ENCODE peak calls at places on chromosomes 3 and 15, in four cellular contexts. M, I, W and U are unnamed samples.

GRCh38 chr15:73796266-73796939 is 43.3 kb upstream of the INSYN1 start:
- DNase-seq in M (no peak), I (no peak), W (no peak), U (no peak)

GRCh38 chr15:95565702-95566101 is 764.8 kb upstream of the NR2F2 start:
- DNase-seq in M (no peak), I (no peak), W (no peak), U (no peak)

GRCh38 chr3:71546781-71547180 is 36.7 kb downstream of the FOXP1 start:
- DNase-seq in M (no peak), I (no peak), W (no peak), U (no peak)

GRCh38 chr15:33956397-33956796 is 11.9 kb upstream of the CHRM5 start:
- DNase-seq in M (no peak), I (no peak), W (no peak), U (no peak)

GRCh38 chr3:64417816-64418215 is 192.6 kb upstream of the PRICKLE2 start:
- DNase-seq in M (peak; percentile 33), I (no peak), W (no peak), U (peak; percentile 52)

GRCh38 chr3:47113669-47114365 is 50.1 kb downstream of the SETD2 start:
- DNase-seq in M (peak; percentile 20), I (no peak), W (no peak), U (peak; percentile 23)

GRCh38 chr15:85706779-85707518 is 87.8 kb downstream of the KLHL25 start:
- DNase-seq in M (peak; percentile 90), I (no peak), W (no peak), U (no peak)

GRCh38 chr3:87307805-87308204 is 31.4 kb upstream of the POU1F1 start:
- DNase-seq in M (no peak), I (no peak), W (no peak), U (no peak)

GRCh38 chr15:45690581-45691260 is 55.9 kb downstream of the SQOR start:
- DNase-seq in M (no peak), I (no peak), W (no peak), U (no peak)

GRCh38 chr15:27679621-27680521 is 419.2 kb downstream of the OCA2 start:
- DNase-seq in M (no peak), I (no peak), W (no peak), U (peak; percentile 13)

GRCh38 chr3:28050895-28051294 is 190.5 kb upstream of the CMC1 start:
- DNase-seq in M (no peak), I (peak; percentile 54), W (no peak), U (no peak)

GRCh38 chr3:180947761-180948390 is 35.4 kb downstream of the FXR1 start:
- DNase-seq in M (no peak), I (no peak), W (no peak), U (no peak)

GRCh38 chr3:160810360-160810759 is 54.3 kb downstream of the PPM1L start:
- DNase-seq in M (no peak), I (no peak), W (no peak), U (no peak)

GRCh38 chr3:11690863-11691833 is 47.4 kb upstream of the VGLL4 start:
- DNase-seq in M (no peak), I (peak; percentile 4), W (no peak), U (peak; percentile 16)

GRCh38 chr3:17456036-17456435 is 286.4 kb downstream of the TBC1D5 start:
- DNase-seq in M (no peak), I (no peak), W (no peak), U (no peak)

GRCh38 chr3:160661660-160662059 is 15.3 kb upstream of the ARL14 start:
- DNase-seq in M (no peak), I (no peak), W (no peak), U (peak; percentile 13)

GRCh38 chr15:69874321-69874720 is 223.4 kb downstream of the TLE3 start:
- DNase-seq in M (no peak), I (peak; percentile 13), W (no peak), U (no peak)

GRCh38 chr3:1591327-1592028 is 498.7 kb downstream of the CNTN6 start:
- DNase-seq in M (no peak), I (no peak), W (no peak), U (no peak)

GRCh38 chr3:127677541-127678314 is 5.0 kb downstream of the ABTB1 start:
- DNase-seq in M (no peak), I (no peak), W (no peak), U (no peak)

GRCh38 chr3:141594357-141594756 is 107.5 kb downstream of the RASA2 start:
- DNase-seq in M (no peak), I (no peak), W (no peak), U (no peak)

GRCh38 chr15:77821188-77821958 is 188.7 kb upstream of the LINGO1 start:
- DNase-seq in M (no peak), I (peak; percentile 24), W (peak; percentile 41), U (peak; percentile 61)

GRCh38 chr3:194090716-194091115 is 45.2 kb upstream of the HES1 start:
- DNase-seq in M (no peak), I (no peak), W (no peak), U (no peak)

GRCh38 chr15:77746254-77747174 is 113.8 kb upstream of the LINGO1 start:
- DNase-seq in M (no peak), I (no peak), W (no peak), U (no peak)

GRCh38 chr3:172087198-172087597 is 47.8 kb downstream of the FNDC3B start:
- DNase-seq in M (no peak), I (no peak), W (no peak), U (no peak)

GRCh38 chr3:16658004-16658932 is 53.0 kb upstream of the DAZL start:
- DNase-seq in M (no peak), I (no peak), W (no peak), U (no peak)

GRCh38 chr3:45885979-45886711 is at the start of gene CCR9:
- DNase-seq in M (no peak), I (no peak), W (no peak), U (no peak)

GRCh38 chr15:75928680-75929608 is 25.3 kb downstream of the FBXO22 start:
- DNase-seq in M (no peak), I (peak; percentile 20), W (no peak), U (peak; percentile 36)

GRCh38 chr15:77064539-77065308 is 6.2 kb downstream of the TSPAN3 start:
- DNase-seq in M (no peak), I (no peak), W (no peak), U (no peak)

GRCh38 chr3:153693207-153693606 is 428.0 kb upstream of the ARHGEF26 start:
- DNase-seq in M (no peak), I (no peak), W (no peak), U (no peak)

GRCh38 chr3:132246212-132246611 is 71.0 kb upstream of the ACP3 start:
- DNase-seq in M (no peak), I (no peak), W (no peak), U (no peak)

GRCh38 chr3:132247211-132247610 is 70.0 kb upstream of the ACP3 start:
- DNase-seq in M (no peak), I (no peak), W (no peak), U (no peak)

GRCh38 chr3:132253262-132253878 is 63.8 kb upstream of the ACP3 start:
- DNase-seq in M (no peak), I (peak; percentile 43), W (no peak), U (peak; percentile 46)

GRCh38 chr3:132245547-132245946 is 71.7 kb upstream of the ACP3 start:
- DNase-seq in M (no peak), I (no peak), W (no peak), U (no peak)

DNA sequence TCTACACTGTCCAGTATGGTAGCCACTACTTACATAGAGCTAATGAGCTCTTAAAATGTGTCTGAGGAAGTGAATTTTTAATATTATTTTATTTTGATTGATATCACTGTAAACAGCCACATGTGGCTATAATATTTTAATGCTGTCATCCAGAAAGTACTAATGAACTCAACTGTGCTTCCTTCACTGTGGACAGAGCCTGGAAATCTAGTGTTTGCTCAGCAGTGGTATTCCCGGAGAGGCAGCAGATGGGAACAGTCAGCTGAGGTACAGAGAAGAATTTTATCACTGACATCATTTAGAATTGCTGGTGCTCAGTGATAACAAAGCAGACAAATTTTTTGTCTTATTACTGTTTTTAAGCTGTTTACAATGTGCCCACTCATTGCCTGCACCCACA is 68.7 kb upstream of the ACP3 start:
- DNase-seq in M (no peak), I (no peak), W (no peak), U (no peak)
- H3K4me1 ChIP-seq in M (no peaks in the 10 kb centered on the region), I (no peaks in the 10 kb centered on the region), W (no peaks in the 10 kb centered on the region), U (no peaks in the 10 kb centered on the region)

GRCh38 chr3:62013931-62014330 is 359.4 kb downstream of the FEZF2 start:
- DNase-seq in M (no peak), I (no peak), W (no peak), U (no peak)
- TF ChIP-seq SUZ12 in M (no peak), I (no peak), W (no peak), U (no peak)

DNA sequence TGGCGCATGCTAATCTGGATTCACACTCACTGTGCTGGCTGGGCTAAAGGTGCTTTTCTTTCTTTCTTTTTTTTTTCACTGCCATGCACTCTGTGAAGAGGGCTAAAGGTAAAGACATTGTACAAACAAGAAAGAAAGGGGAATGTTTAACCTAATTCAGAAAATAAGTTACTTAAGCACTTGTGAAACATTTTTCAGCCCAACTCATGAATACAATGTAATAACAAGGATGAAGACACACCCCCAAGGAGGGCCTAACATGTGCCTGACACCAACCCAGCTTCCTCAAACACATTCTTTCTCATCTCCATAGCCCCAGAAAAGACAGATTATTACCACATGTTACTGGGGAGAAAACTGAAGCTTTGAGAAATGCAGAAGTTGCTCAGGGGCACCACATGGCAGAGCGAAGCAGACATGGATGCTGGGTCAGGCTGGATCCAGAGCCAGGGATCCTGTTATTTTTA is 5.7 kb downstream of the STIMATE start:
- DNase-seq in M (no peak), I (peak; percentile 66), W (no peak), U (no peak)
- H3K4me1 ChIP-seq in M (peaks cover 28% of the 10 kb centered on the region), I (peaks cover 57% of the 10 kb centered on the region), W (peaks cover 2% of the 10 kb centered on the region), U (peaks cover 3% of the 10 kb centered on the region)

DNA sequence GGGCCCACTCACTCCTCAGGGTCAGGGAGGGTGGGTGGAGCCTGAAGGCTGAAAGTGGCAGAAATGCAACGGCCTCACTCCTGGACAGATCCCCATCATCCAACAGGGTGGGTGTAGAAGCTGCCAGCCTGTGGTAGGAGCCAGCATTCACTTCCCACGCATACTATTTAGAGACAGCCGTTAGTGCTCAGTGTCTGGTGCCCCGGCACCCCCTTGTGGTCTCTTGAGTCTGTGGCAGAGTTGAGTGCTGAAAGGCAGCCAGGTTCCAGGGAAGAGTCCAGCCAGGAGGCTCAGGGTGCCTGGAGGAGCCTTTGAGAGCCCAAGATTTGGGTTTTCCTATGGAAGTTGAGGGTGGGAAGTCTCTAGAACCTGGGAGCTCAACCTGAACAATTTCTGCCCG is 2.1 kb upstream of the GNAT1 start:
- DNase-seq in M (no peak), I (peak; percentile 78), W (no peak), U (peak; percentile 72)
- TF ChIP-seq SUZ12 in M (no peak), I (no peak), W (no peak), U (no peak)

GRCh38 chr3:37937156-37937555 is 53.4 kb upstream of the VILL start:
- DNase-seq in M (no peak), I (no peak), W (no peak), U (no peak)
- H3K4me1 ChIP-seq in M (no peaks in the 10 kb centered on the region), I (peaks cover 84% of the 10 kb centered on the region), W (no peaks in the 10 kb centered on the region), U (peaks cover 10% of the 10 kb centered on the region)

DNA sequence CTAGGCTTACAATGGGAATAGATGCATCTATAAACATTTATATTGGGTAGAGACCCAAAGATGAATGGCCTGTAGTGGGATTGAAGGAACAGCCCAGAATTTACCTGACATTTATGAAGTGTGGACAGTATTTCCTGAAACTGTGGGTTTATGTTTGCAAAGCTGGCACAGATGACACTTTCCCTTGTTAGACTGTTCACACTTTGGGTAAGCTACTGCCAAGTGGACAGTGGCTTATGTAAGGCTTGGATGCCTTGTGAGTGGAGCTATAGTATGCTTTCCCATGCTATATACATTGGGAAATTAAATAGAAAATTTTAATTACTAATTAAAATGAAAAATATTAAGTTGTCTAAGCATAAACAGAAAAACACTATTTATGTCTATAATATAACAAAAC is 48.5 kb downstream of the STARD9 start:
- DNase-seq in M (no peak), I (no peak), W (no peak), U (no peak)
- TF ChIP-seq SUZ12 in M (no peak), I (no peak), W (no peak), U (no peak)